ENCODE peak calls at places on chromosomes 4 and X, in four cellular contexts. L, K, I and J are unnamed samples.

GRCh38 chr4:81353861-81354260 is 117.8 kb downstream of the RASGEF1B start:
- DNase-seq in L (no peak), I (no peak), K (no peak), J (no peak)

GRCh38 chr4:102633100-102633499 is 127.7 kb downstream of the MANBA start:
- DNase-seq in I (no peak), K (no peak), L (no peak), J (no peak)

GRCh38 chr4:1402516-1403101 is 3.6 kb downstream of the NKX1-1 start:
- DNase-seq in L (no peak), K (no peak), I (no peak), J (no peak)

GRCh38 chr4:8702516-8703400 is 110.2 kb downstream of the CPZ start:
- DNase-seq in I (peak), L (no peak), K (no peak), J (no peak)

GRCh38 chr4:92359481-92359880 is 55.7 kb downstream of the GRID2 start:
- DNase-seq in L (no peak), K (no peak), I (no peak), J (no peak)

GRCh38 chrX:53435997-53436396 is 1.8 kb upstream of the HSD17B10 start:
- DNase-seq in K (peak), I (peak), L (peak), J (peak)

GRCh38 chr4:19735012-19735411 is 516.7 kb upstream of the SLIT2 start:
- DNase-seq in I (no peak), K (no peak), L (no peak), J (no peak)

GRCh38 chr4:4502694-4503311 is 39.0 kb downstream of the STX18 start:
- DNase-seq in K (no peak), I (no peak), L (no peak), J (no peak)

GRCh38 chr4:55612341-55612740 is 20.3 kb upstream of the PDCL2 start:
- DNase-seq in I (no peak), L (no peak), K (no peak), J (no peak)

GRCh38 chr4:148893095-148893494 is 450.9 kb upstream of the NR3C2 start:
- DNase-seq in L (no peak), K (no peak), I (no peak), J (no peak)
- TF ChIP-seq EP300 in L (no peak), K (no peak), I (no peak), J (no peak)

DNA sequence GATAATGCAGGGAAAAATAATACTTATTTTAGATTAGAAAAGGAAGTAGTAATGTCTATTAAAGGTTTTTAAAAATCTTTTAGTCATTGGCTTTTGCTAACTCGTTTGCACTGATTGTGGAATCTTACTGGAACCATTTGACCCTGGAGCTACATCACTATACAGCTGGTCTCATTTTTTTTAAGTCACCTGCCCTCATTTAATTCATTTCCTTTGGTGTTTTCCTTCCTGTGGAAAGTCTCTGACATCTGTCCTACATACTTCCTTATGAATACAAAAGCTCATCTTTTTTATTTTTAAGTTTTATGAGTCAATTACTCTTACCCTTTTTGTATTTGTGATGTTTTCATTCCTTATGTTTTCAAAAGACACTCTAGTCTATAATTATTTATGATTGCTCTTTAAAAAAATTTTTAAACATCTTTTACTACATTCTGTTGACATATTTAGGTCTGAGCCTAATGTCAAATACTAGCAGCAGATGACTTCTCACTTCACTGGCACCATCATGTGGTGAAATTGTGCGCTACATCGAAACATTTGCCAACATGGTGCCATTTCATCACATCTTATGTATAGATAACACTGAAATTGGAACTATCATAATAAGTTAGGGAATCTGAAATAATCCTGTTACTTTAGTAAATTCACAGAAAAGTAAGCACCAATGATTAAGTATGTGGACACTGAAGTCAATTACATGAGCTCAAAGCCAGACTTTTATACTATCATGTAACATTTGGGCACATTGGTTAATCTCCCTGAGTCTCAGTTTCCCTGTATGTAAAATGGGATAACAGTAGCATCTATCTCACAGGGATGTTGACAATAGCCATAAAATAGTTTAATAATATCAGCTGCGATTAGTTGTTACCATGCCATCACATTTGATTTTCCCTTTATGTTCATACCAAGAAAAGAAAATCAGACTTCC is 9.4 kb upstream of the MMAA start:
- DNase-seq in I (peak), L (peak), K (peak), J (peak)
- TF ChIP-seq RNF2 in I (no peak), L (no peak), K (no peak), J (no peak)

GRCh38 chrX:133083899-133084298 is 13.0 kb downstream of the USP26 start:
- DNase-seq in K (no peak), L (no peak), I (no peak), J (no peak)

GRCh38 chrX:133090410-133090809 is 6.5 kb downstream of the USP26 start:
- DNase-seq in L (no peak), I (no peak), K (no peak), J (no peak)

GRCh38 chrX:133081990-133082389 is 14.9 kb downstream of the USP26 start:
- DNase-seq in L (no peak), K (no peak), I (no peak), J (no peak)

GRCh38 chrX:133089411-133089810 is 7.5 kb downstream of the USP26 start:
- DNase-seq in I (no peak), L (no peak), K (no peak), J (no peak)

GRCh38 chrX:133085785-133086184 is 11.1 kb downstream of the USP26 start:
- DNase-seq in K (no peak), L (no peak), I (no peak), J (no peak)
- TF ChIP-seq CHD2 in K (no peak), L (no peak), I (no peak), J (no peak)

GRCh38 chr4:54499308-54500074 is 158.3 kb upstream of the KIT start:
- DNase-seq in L (no peak), K (no peak), I (no peak), J (no peak)
- TF ChIP-seq EP300 in L (no peak), K (peak), I (no peak), J (no peak)

GRCh38 chr4:39469429-39470077 is 10.7 kb downstream of the LIAS start:
- DNase-seq in I (no peak), K (peak), L (peak), J (peak)
- TF ChIP-seq RNF2 in I (no peak), K (no peak), L (no peak), J (no peak)

DNA sequence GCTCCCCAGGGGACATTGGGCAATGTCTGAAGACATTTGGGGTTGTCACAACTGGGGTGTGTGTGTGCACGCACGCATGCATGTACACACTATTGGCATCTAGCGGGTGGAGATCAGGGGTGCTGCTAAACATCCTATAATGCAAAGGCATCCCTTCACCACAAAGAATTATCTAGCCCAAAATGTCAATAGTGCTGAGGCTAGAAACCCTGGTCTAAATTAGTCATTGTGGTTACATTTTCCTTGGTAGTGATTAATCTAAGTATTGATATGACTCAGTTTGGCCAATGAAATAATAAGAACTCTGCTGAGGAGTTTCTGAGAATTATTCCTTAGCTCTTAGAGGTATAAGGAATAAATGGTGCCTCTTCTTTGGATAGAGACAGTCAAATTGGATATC is 200.2 kb downstream of the CLCN4 start:
- DNase-seq in K (no peak), I (no peak), L (no peak), J (no peak)
- TF ChIP-seq CHD2 in K (no peak), I (no peak), L (no peak), J (no peak)

DNA sequence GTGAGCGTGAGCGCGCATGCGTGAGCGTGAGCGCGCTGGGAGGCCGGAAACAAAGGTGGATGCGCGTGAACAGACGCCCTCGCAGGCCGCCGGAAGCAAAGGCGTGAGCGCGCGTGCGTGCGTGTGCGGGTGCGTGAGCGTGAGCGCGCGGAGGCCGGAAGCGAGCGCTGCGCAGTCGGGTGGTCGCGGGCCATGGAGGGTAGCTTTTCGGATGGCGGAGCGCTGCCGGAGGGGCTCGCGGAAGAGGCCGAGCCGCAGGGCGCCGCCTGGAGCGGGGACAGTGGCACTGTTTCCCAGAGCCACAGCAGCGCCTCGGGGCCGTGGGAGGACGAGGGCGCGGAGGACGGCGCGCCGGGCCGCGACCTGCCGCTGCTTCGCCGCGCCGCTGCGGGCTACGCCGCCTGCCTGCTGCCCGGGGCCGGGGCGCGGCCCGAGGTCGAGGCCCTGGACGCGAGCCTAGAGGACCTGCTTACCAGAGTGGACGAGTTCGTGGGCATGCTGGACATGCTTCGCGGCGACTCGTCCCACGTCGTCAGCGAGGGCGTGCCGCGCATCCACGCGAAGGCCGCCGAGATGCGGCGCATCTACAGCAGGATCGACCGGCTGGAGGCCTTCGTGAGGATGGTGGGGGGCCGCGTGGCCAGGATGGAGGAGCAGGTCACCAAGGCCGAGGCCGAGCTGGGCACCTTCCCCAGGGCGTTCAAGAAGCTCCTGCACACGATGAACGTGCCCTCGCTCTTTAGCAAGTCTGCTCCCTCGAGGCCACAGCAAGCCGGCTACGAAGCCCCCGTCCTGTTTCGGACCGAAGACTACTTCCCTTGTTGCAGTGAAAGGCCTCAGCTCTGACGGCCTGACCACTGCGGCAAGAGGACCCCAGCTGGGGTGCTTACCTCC is at the start of gene BLOC1S4:
- DNase-seq in I (peak), L (peak), K (peak), J (peak)
- TF ChIP-seq EP300 in I (no peak), L (peak), K (no peak), J (no peak)